ENCODE peak calls at places on chromosome 2, in ten cellular contexts. One of them, this sample, is unnamed.

GRCh38 chr2:205590759-205591158 is 91.5 kb upstream of the NRP2 start:
- DNase-seq in transverse colon: no peak
- DNase-seq in tibial nerve: no peak
- DNase-seq in adrenal gland: peak; percentile 13
- DNase-seq in endothelial cell of umbilical vein: peak; percentile 8
- DNase-seq in Peyer's patch: no peak
- DNase-seq in spleen: no peak
- DNase-seq in heart left ventricle: no peak
- DNase-seq in A549: no peak
- DNase-seq in ovary: no peak
- DNase-seq in this sample: no peak

GRCh38 chr2:43399515-43400245 is 173.3 kb upstream of the ZFP36L2 start:
- DNase-seq in Peyer's patch: no peak
- DNase-seq in endothelial cell of umbilical vein: peak; percentile 63
- DNase-seq in adrenal gland: no peak
- DNase-seq in spleen: no peak
- DNase-seq in ovary: no peak
- DNase-seq in transverse colon: no peak
- DNase-seq in tibial nerve: no peak
- DNase-seq in heart left ventricle: no peak
- DNase-seq in A549: no peak
- DNase-seq in this sample: no peak

GRCh38 chr2:30331038-30331437 is 99.7 kb downstream of the LBH start:
- DNase-seq in heart left ventricle: no peak
- DNase-seq in Peyer's patch: no peak
- DNase-seq in ovary: no peak
- DNase-seq in A549: no peak
- DNase-seq in transverse colon: no peak
- DNase-seq in tibial nerve: no peak
- DNase-seq in adrenal gland: no peak
- DNase-seq in spleen: no peak
- DNase-seq in endothelial cell of umbilical vein: no peak
- DNase-seq in this sample: no peak

GRCh38 chr2:101241158-101241557 is 11.5 kb upstream of the CNOT11 start:
- DNase-seq in ovary: no peak
- DNase-seq in endothelial cell of umbilical vein: no peak
- DNase-seq in transverse colon: no peak
- DNase-seq in A549: no peak
- DNase-seq in Peyer's patch: no peak
- DNase-seq in heart left ventricle: no peak
- DNase-seq in tibial nerve: no peak
- DNase-seq in adrenal gland: no peak
- DNase-seq in spleen: no peak
- DNase-seq in this sample: no peak

GRCh38 chr2:32925976-32926707 is 20.6 kb upstream of the LTBP1 start:
- DNase-seq in spleen: no peak
- DNase-seq in endothelial cell of umbilical vein: no peak
- DNase-seq in adrenal gland: no peak
- DNase-seq in heart left ventricle: no peak
- DNase-seq in transverse colon: no peak
- DNase-seq in A549: no peak
- DNase-seq in ovary: no peak
- DNase-seq in tibial nerve: no peak
- DNase-seq in Peyer's patch: no peak
- DNase-seq in this sample: no peak

GRCh38 chr2:190846746-190847145 is 33.9 kb upstream of the GLS start:
- DNase-seq in endothelial cell of umbilical vein: peak; percentile 14
- DNase-seq in transverse colon: no peak
- DNase-seq in tibial nerve: no peak
- DNase-seq in spleen: no peak
- DNase-seq in A549: peak; percentile 90
- DNase-seq in heart left ventricle: no peak
- DNase-seq in adrenal gland: peak; percentile 29
- DNase-seq in ovary: no peak
- DNase-seq in Peyer's patch: no peak
- DNase-seq in this sample: no peak

GRCh38 chr2:28268386-28268785 is 124.3 kb upstream of the FOSL2 start:
- DNase-seq in endothelial cell of umbilical vein: no peak
- DNase-seq in A549: no peak
- DNase-seq in adrenal gland: no peak
- DNase-seq in tibial nerve: no peak
- DNase-seq in spleen: no peak
- DNase-seq in Peyer's patch: no peak
- DNase-seq in transverse colon: no peak
- DNase-seq in ovary: no peak
- DNase-seq in heart left ventricle: no peak
- DNase-seq in this sample: no peak

GRCh38 chr2:72141032-72141645 is 6.5 kb downstream of the CYP26B1 start:
- DNase-seq in spleen: peak; percentile 70
- DNase-seq in endothelial cell of umbilical vein: no peak
- DNase-seq in ovary: peak; percentile 13
- DNase-seq in Peyer's patch: peak; percentile 33
- DNase-seq in tibial nerve: no peak
- DNase-seq in transverse colon: no peak
- DNase-seq in A549: no peak
- DNase-seq in adrenal gland: no peak
- DNase-seq in heart left ventricle: peak; percentile 8
- DNase-seq in this sample: no peak

DNA sequence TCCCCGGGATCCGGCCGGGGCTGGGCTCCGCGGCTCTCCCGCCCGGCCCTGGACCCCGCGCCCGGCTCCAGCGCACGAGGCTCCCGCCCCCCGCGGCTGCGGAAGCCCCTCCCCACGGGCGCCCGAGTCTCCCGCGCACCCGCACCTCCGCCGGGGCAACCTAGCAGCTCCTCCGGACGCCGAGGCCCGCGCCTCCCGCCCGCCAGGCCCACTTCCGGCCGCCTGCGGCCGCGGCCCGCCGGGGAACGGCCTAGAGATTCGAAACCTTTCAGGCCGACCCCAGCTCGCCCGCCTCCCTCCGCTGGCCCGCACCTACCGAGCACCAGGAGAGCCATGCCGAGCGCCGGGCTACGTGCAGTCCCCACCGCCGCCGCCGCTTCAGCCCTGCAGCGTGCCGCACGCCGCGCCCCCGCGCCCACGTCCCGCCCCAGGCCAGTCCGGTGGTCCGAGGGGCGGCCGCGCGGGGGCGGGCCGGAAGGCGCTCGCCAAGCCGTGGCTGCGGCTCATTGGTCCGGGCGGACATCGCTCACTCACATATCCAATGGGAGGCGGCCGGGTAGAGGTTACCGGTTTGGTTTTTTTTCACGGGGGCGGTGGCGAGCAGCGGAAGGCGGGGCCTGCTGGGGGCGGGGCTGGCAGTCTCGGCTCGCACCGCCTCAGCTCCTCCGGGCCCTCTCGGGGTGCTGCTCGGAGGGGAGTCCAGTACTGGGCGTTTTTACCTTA is at the start of gene PDIA6:
- DNase-seq in spleen: peak; percentile 97
- DNase-seq in heart left ventricle: peak; percentile 98
- DNase-seq in tibial nerve: peak; percentile 98
- DNase-seq in ovary: peak; percentile 99
- DNase-seq in Peyer's patch: peak; percentile 99
- DNase-seq in A549: peak; percentile 97
- DNase-seq in transverse colon: peak; percentile 98
- DNase-seq in adrenal gland: peak; percentile 98
- DNase-seq in endothelial cell of umbilical vein: peak; percentile 98
- DNase-seq in this sample: peak; percentile 98
- TF ChIP-seq POLR2A in spleen: no peak
- TF ChIP-seq POLR2A in heart left ventricle: peak; percentile 84
- TF ChIP-seq POLR2A in tibial nerve: peak; percentile 86
- TF ChIP-seq POLR2A in ovary: peak; percentile 65
- TF ChIP-seq POLR2A in Peyer's patch: peak; percentile 64
- TF ChIP-seq POLR2A in A549: peak; percentile 76
- TF ChIP-seq POLR2A in transverse colon: peak; percentile 58
- TF ChIP-seq POLR2A in adrenal gland: peak; percentile 88
- TF ChIP-seq POLR2A in endothelial cell of umbilical vein: peak; percentile 72
- TF ChIP-seq POLR2A in this sample: peak; percentile 87

DNA sequence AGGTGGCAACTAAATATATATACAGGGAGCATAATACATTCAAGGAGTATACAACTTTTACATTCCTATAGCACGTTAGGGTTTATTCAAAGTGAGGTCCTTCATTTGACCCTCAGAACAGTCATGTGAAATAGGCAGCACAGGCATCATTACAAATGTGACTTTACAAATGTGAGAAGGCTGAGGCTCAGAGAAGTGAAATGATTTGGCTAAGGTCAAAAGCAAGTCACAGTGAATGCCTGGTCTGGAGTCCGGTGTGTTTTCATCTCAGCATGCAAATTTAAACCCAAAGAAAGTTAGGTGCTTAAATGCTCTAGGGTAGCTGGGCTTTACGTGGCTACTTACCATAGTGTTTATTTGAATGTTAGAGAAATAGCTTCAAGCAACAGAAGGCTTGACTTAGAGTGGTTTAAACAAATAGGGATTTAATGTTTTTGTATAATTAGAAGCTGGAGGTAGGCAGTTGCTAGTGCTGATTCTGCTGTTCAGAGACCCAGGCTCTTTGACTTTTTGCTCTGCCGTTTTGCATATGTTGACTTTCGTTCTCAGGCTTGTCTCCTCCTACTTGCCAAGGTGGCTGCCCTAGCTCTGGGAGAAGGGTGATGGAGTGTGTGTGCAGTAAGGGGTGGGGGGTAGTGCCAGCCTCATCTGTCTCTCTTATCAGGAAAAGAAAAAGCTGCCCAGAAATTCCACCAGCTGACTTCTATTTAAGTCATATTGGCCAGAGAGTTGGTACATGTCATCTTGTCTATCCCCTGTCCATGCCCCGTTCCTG is 89.2 kb downstream of the PLCL1 start:
- DNase-seq in spleen: no peak
- DNase-seq in adrenal gland: no peak
- DNase-seq in heart left ventricle: peak; percentile 46
- DNase-seq in ovary: no peak
- DNase-seq in A549: no peak
- DNase-seq in endothelial cell of umbilical vein: no peak
- DNase-seq in transverse colon: no peak
- DNase-seq in tibial nerve: no peak
- DNase-seq in Peyer's patch: no peak
- DNase-seq in this sample: no peak
- H3K4me1 ChIP-seq in spleen: peaks cover 12% of the 10 kb centered on the region
- H3K4me1 ChIP-seq in adrenal gland: no peaks in the 10 kb centered on the region
- H3K4me1 ChIP-seq in heart left ventricle: peaks cover 45% of the 10 kb centered on the region
- H3K4me1 ChIP-seq in ovary: peaks cover 4% of the 10 kb centered on the region
- H3K4me1 ChIP-seq in A549: no peaks in the 10 kb centered on the region
- H3K4me1 ChIP-seq in endothelial cell of umbilical vein: peaks cover 18% of the 10 kb centered on the region
- H3K4me1 ChIP-seq in transverse colon: peaks cover 3% of the 10 kb centered on the region
- H3K4me1 ChIP-seq in tibial nerve: no peaks in the 10 kb centered on the region
- H3K4me1 ChIP-seq in Peyer's patch: no peaks in the 10 kb centered on the region
- H3K4me1 ChIP-seq in this sample: no peaks in the 10 kb centered on the region

GRCh38 chr2:73285162-73285739 is 973 bp upstream of the FBXO41 start:
- DNase-seq in tibial nerve: no peak
- DNase-seq in transverse colon: peak; percentile 31
- DNase-seq in adrenal gland: no peak
- DNase-seq in endothelial cell of umbilical vein: no peak
- DNase-seq in ovary: no peak
- DNase-seq in A549: no peak
- DNase-seq in spleen: peak; percentile 87
- DNase-seq in Peyer's patch: peak; percentile 73
- DNase-seq in heart left ventricle: no peak
- DNase-seq in this sample: no peak

GRCh38 chr2:73282924-73283544 is 1.2 kb downstream of the FBXO41 start:
- DNase-seq in heart left ventricle: no peak
- DNase-seq in endothelial cell of umbilical vein: no peak
- DNase-seq in A549: no peak
- DNase-seq in transverse colon: no peak
- DNase-seq in ovary: no peak
- DNase-seq in adrenal gland: no peak
- DNase-seq in tibial nerve: no peak
- DNase-seq in Peyer's patch: no peak
- DNase-seq in spleen: no peak
- DNase-seq in this sample: no peak

GRCh38 chr2:73286134-73286533 is 1.9 kb upstream of the FBXO41 start:
- DNase-seq in Peyer's patch: no peak
- DNase-seq in adrenal gland: no peak
- DNase-seq in A549: no peak
- DNase-seq in spleen: no peak
- DNase-seq in transverse colon: no peak
- DNase-seq in endothelial cell of umbilical vein: no peak
- DNase-seq in tibial nerve: no peak
- DNase-seq in ovary: no peak
- DNase-seq in heart left ventricle: no peak
- DNase-seq in this sample: no peak

GRCh38 chr2:73283545-73284295 is 558 bp downstream of the FBXO41 start:
- DNase-seq in A549: no peak
- DNase-seq in transverse colon: no peak
- DNase-seq in spleen: no peak
- DNase-seq in adrenal gland: no peak
- DNase-seq in Peyer's patch: peak; percentile 45
- DNase-seq in endothelial cell of umbilical vein: no peak
- DNase-seq in ovary: no peak
- DNase-seq in heart left ventricle: no peak
- DNase-seq in tibial nerve: no peak
- DNase-seq in this sample: no peak

DNA sequence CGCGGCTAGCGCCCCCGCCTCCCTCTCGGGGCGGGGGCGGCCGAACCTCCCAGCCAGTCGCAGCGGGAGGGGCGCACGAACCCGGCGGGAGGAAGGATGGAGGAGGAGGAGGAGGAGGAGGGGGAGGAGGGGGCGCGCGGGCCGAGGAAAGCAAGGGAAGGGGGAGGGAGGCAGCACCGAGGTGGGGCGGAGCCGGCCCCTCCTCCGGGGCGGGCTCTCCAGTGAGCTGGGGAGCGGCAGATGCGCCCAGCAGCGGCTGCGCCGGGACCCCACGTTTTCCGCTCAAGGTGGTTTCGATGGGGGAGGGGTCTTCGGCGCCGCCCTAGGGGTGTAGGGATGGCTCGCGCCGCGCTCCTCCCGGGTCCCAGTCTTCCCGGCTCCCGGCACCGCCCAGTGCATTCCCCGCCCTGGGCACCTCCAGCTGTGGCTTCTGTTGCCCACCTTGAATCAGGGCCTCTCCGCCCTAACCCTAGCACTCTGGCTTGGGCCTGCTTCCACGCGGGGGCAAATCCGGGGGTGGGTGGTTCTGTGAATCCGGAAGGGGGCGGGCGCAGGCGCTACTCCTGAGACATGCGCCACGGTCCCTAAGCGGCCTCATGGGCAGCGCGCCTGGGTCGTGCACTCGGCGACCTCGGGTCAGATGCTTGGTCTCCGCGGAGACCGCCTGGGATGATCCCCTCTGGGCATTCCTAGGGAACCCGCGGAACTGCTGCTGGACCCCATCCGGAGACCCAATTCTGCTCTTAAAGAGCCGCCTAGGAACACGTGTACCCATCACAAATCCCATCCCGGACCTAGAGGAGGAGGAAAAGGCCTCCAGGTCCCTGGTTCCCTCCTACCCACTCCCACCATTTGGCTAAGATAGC is at the start of gene FBXO41:
- DNase-seq in Peyer's patch: peak; percentile 86
- DNase-seq in heart left ventricle: no peak
- DNase-seq in A549: peak; percentile 48
- DNase-seq in tibial nerve: no peak
- DNase-seq in endothelial cell of umbilical vein: no peak
- DNase-seq in spleen: peak; percentile 93
- DNase-seq in adrenal gland: peak; percentile 49
- DNase-seq in ovary: peak; percentile 43
- DNase-seq in transverse colon: peak; percentile 57
- DNase-seq in this sample: no peak
- H3K27ac ChIP-seq in Peyer's patch: peak within 1 kb of the TSS; percentile 39
- H3K27ac ChIP-seq in heart left ventricle: no peak within 1 kb of the TSS
- H3K27ac ChIP-seq in A549: peak within 1 kb of the TSS; percentile 78
- H3K27ac ChIP-seq in tibial nerve: no peak within 1 kb of the TSS
- H3K27ac ChIP-seq in endothelial cell of umbilical vein: no peak within 1 kb of the TSS
- H3K27ac ChIP-seq in spleen: peak within 1 kb of the TSS; percentile 81
- H3K27ac ChIP-seq in adrenal gland: peak within 1 kb of the TSS; percentile 19
- H3K27ac ChIP-seq in ovary: no peak within 1 kb of the TSS
- H3K27ac ChIP-seq in transverse colon: peak within 1 kb of the TSS; percentile 20
- H3K27ac ChIP-seq in this sample: no peak within 1 kb of the TSS

DNA sequence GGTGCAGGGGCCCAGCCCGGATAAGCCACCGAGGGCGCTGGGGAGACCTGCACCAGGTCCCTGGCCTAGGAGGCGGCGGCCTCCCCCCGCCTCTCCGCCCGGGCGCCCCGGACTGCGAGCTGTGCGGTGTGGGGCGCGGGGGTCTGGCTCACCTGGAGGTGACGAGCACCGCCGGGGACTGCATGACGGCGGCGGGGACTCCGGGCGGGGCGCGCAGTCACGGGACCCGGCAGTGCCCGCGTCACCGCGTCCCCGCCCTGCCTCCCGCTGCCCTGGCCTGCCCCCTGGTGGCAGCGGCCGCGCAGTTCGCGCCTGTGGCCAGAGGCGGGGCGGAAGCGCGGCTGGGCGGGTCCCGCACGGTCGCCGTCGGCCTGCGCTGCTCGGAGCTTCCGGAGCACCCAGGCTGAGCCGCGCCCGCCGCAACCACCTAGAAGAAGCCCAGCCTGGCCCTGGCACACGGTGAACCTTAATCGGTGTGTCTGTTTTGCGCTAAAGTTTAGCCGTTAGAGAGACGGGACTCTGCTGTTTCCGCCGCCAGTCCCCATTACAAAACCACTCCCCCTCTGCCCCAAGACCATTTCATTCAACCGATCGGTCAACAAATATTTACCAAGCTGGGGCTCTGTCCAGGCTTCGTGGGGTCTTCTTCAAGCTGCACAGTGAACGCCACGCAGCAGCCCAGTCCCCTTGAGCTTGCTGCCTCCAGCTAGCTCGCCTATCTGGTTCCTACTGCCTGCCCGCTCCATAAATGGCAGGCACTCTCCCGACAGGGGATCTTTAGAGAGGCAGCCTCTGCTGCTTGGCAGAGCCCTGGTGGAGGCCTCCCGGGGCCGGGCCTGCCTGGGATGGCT is at the start of gene HS1BP3:
- DNase-seq in adrenal gland: peak; percentile 83
- DNase-seq in tibial nerve: peak; percentile 72
- DNase-seq in transverse colon: peak; percentile 91
- DNase-seq in ovary: peak; percentile 90
- DNase-seq in heart left ventricle: peak; percentile 87
- DNase-seq in spleen: peak; percentile 99
- DNase-seq in A549: peak; percentile 82
- DNase-seq in Peyer's patch: peak; percentile 93
- DNase-seq in endothelial cell of umbilical vein: peak; percentile 77
- DNase-seq in this sample: peak; percentile 85
- TF ChIP-seq POLR2A in adrenal gland: peak; percentile 83
- TF ChIP-seq POLR2A in tibial nerve: peak; percentile 82
- TF ChIP-seq POLR2A in transverse colon: peak; percentile 83
- TF ChIP-seq POLR2A in ovary: peak; percentile 83
- TF ChIP-seq POLR2A in heart left ventricle: peak; percentile 84
- TF ChIP-seq POLR2A in spleen: peak; percentile 82
- TF ChIP-seq POLR2A in A549: peak; percentile 92
- TF ChIP-seq POLR2A in Peyer's patch: peak; percentile 88
- TF ChIP-seq POLR2A in endothelial cell of umbilical vein: peak; percentile 87
- TF ChIP-seq POLR2A in this sample: peak; percentile 92